ENCODE peak calls at places on chromosomes 5 and 9, in five cellular contexts. Y is prostate gland, U is stomach, S is A673, I is uterus. J is an unnamed sample. For H3K36me3, the result is how much of the 10 kb centered on the place peaks cover.

GRCh38 chr5:178382689-178383276 is 150.2 kb upstream of the PHYKPL start:
- DNase-seq in U (no peak), S (no peak), I (no peak), Y (no peak), J (no peak)

GRCh38 chr9:115042781-115043509 is 75.0 kb downstream of the TNC start:
- DNase-seq in U (no peak), I (no peak), Y (no peak), S (no peak), J (no peak)

GRCh38 chr9:93091453-93092081 is 4.5 kb upstream of the CARD19 start:
- DNase-seq in U (no peak), I (peak), S (peak), Y (no peak), J (peak)

GRCh38 chr5:123089572-123089970 is 530 bp downstream of the PRDM6 start:
- DNase-seq in Y (no peak), U (no peak), I (no peak), S (no peak), J (no peak)

GRCh38 chr9:105127863-105128220 is 116.6 kb upstream of the SLC44A1 start:
- DNase-seq in S (no peak), I (no peak), U (no peak), Y (no peak), J (no peak)

GRCh38 chr5:2270467-2270866 is 387.7 kb upstream of the IRX4 start:
- DNase-seq in Y (no peak), U (no peak), I (no peak), S (no peak), J (no peak)

GRCh38 chr5:129977810-129978209 is 73.5 kb downstream of the CHSY3 start:
- DNase-seq in U (no peak), Y (no peak), I (no peak), S (no peak), J (no peak)

GRCh38 chr9:93644397-93645088 is 68.2 kb downstream of the PHF2 start:
- DNase-seq in S (no peak), I (no peak), Y (no peak), U (peak), J (no peak)

GRCh38 chr9:84293001-84293798 is 47.4 kb downstream of the SLC28A3 start:
- DNase-seq in S (no peak), Y (no peak), I (no peak), U (no peak), J (no peak)

GRCh38 chr5:103117471-103117991 is 2.4 kb downstream of the GIN1 start:
- DNase-seq in I (no peak), S (no peak), U (no peak), Y (no peak), J (no peak)

GRCh38 chr5:137737349-137738256 is 1.7 kb upstream of the KLHL3 start:
- DNase-seq in S (no peak), I (peak), U (peak), Y (no peak), J (peak)

GRCh38 chr9:70165006-70165602 is 93.7 kb upstream of the SMC5 start:
- DNase-seq in Y (no peak), I (no peak), U (no peak), S (no peak), J (no peak)

GRCh38 chr5:151675225-151675955 is 11.3 kb downstream of the SPARC start:
- DNase-seq in I (no peak), Y (no peak), S (peak), U (no peak), J (no peak)

GRCh38 chr5:38846379-38846967 is 661 bp downstream of the OSMR start:
- DNase-seq in S (no peak), I (no peak), Y (no peak), U (no peak), J (no peak)

GRCh38 chr9:95629585-95629984 is 112.8 kb upstream of the PTCH1 start:
- DNase-seq in S (no peak), U (no peak), Y (no peak), I (no peak), J (no peak)

GRCh38 chr5:56350030-56350594 is 117.0 kb upstream of the ANKRD55 start:
- DNase-seq in Y (no peak), U (no peak), I (no peak), S (no peak), J (no peak)

GRCh38 chr5:140413230-140413629 is 11.6 kb downstream of the ANKHD1 start:
- DNase-seq in I (no peak), U (no peak), Y (no peak), S (no peak), J (no peak)

GRCh38 chr9:96486351-96487029 is 36.5 kb downstream of the HABP4 start:
- DNase-seq in S (peak), Y (no peak), I (peak), U (peak), J (peak)

GRCh38 chr9:123401879-123402513 is 46.0 kb downstream of the CRB2 start:
- DNase-seq in U (no peak), S (peak), Y (no peak), I (no peak), J (no peak)

GRCh38 chr9:88197781-88198345 is 59.6 kb upstream of the SPATA31C2 start:
- DNase-seq in U (no peak), I (peak), S (peak), Y (no peak), J (no peak)

GRCh38 chr9:4118666-4119065 is 181.2 kb downstream of the GLIS3 start:
- DNase-seq in U (no peak), S (no peak), I (no peak), Y (no peak), J (no peak)

GRCh38 chr9:100352727-100353505 is at the start of gene TEX10:
- DNase-seq in I (peak), S (peak), Y (peak), U (peak), J (peak)

GRCh38 chr9:100351508-100351907 is 1.2 kb downstream of the TEX10 start:
- DNase-seq in Y (no peak), S (no peak), I (no peak), U (no peak), J (no peak)

GRCh38 chr9:100346836-100347235 is 5.9 kb downstream of the TEX10 start:
- DNase-seq in Y (no peak), I (no peak), U (no peak), S (no peak), J (no peak)

GRCh38 chr9:100352201-100352726 is 478 bp downstream of the TEX10 start:
- DNase-seq in U (peak), S (peak), Y (peak), I (peak), J (no peak)

DNA sequence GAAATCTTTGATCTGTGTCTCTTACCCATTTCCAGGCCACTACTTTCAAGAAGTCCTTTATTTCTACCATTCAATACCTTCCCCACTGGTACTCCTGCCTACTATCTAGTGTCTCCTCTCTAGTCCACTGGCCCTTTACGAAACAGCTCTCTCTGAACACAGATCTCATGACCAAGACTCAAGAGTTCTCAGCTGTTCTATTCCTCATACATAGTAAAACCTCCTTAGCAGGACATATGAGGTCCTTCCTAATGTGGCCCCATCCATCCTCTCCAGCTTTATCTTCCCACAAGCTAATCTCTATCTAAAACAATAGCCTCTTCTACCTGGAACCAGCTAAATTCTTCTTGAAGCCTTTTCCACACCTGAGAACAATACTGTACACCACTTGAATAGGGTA is 2.6 kb downstream of the TEX10 start:
- DNase-seq in Y (no peak), S (no peak), U (no peak), I (no peak), J (no peak)
- H3K4me3 ChIP-seq in Y (no peak), S (peak), U (no peak), I (no peak), J (no peak)

GRCh38 chr5:109291090-109291489 is 118.7 kb downstream of the PJA2 start:
- DNase-seq in Y (no peak), U (no peak), I (no peak), S (no peak), J (no peak)
- TF ChIP-seq CTCF in Y (no peak), U (no peak), I (no peak), S (no peak), J (no peak)

DNA sequence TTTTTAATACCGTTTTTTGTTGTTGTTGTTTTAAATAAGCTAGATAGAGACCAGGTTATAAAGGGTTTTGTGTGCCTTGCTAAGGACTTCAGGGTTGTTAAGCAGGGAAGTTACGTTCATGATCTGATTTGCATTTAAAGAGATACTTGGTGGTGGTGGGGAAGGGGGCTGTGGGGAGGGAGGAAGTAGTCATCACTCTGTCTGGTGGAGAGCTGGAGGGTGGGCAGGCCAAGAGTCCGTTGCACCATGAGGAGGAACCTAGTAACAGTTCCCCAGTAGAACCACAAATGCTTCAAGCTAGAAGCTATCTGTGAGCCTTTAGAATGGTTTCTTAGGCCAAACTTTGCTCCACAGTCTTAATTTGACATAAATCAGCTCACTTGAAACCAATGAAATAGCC is 18.7 kb upstream of the ROPN1L start:
- DNase-seq in I (no peak), U (no peak), Y (no peak), S (no peak), J (no peak)
- H3K36me3 ChIP-seq in I (under half), U (half or more), Y (under half), S (half or more), J (half or more)

GRCh38 chr9:113533335-113534225 is 70.1 kb downstream of the RGS3 start:
- DNase-seq in S (no peak), I (no peak), U (no peak), Y (no peak), J (no peak)

GRCh38 chr9:113537227-113537810 is 73.8 kb downstream of the RGS3 start:
- DNase-seq in I (no peak), U (no peak), S (no peak), Y (no peak), J (no peak)

GRCh38 chr9:113536166-113536482 is 72.6 kb downstream of the RGS3 start:
- DNase-seq in U (no peak), Y (no peak), S (no peak), I (no peak), J (no peak)

GRCh38 chr9:113536483-113537226 is 73.1 kb downstream of the RGS3 start:
- DNase-seq in U (no peak), S (no peak), Y (no peak), I (peak), J (peak)

GRCh38 chr9:113535756-113536155 is 72.2 kb downstream of the RGS3 start:
- DNase-seq in Y (no peak), I (no peak), S (no peak), U (no peak), J (no peak)
- H3K4me3 ChIP-seq in Y (no peak), I (no peak), S (no peak), U (no peak), J (no peak)

GRCh38 chr5:111095982-111096381 is 3.8 kb downstream of the WDR36 start:
- DNase-seq in Y (no peak), I (no peak), U (no peak), S (no peak), J (no peak)

DNA sequence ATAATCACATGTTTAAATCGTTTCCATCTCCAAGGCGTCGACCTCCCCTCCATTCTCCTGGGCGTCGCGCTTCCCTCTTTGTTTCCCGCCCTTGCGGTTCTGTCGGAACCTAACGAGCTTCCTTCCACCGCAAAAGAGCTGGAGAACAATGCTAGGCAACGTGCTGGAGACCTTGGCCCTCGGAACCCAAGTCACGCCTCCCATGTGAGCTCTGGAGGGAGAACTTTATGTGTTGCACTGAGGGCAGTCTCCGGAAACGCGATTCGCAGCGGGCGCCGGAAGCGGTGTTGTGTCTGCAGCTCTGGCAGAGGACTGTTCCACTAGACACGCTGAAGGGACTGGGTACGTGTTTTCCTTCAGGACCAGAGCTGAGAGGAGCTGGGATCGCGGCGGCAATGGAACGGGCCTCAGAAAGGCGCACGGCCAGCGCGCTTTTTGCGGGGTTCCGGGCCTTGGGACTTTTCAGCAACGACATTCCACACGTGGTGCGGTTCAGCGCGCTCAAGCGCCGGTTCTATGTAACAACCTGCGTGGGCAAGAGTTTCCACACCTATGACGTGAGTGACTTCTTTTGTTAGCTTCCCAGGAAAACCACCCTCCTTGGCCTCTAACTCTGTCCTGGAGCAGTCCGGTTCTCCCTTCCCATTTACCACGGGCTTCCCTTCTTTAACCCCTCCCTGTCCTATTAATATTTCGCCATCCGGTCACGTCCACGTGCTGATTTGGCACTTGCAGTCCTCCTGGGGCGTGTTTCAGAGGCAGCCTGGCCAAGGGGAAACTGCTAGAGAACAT is at the start of gene WDR36:
- DNase-seq in Y (peak), S (peak), I (peak), U (peak), J (peak)
- TF ChIP-seq CTCF in Y (no peak), S (no peak), I (peak), U (no peak), J (no peak)

DNA sequence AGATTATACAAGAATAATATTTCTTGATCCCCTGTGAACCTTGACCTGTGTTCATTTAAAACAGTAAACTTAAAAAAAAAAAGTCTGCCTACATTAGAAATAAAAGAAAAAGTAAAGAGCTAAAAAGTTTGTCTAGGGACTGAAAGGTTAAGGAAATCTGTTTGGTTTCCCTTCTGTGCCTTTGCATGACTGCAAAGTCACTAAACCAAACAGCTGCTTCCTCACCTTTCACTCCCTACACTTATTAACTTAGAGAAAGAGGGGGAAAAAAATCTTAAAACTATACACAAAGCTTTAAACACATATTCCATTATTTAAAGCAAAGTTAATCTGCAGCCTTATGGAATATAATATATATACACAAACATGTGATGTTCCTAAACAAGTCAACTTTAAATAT is 65.1 kb downstream of the ZFR start:
- DNase-seq in Y (no peak), U (no peak), S (no peak), I (no peak), J (no peak)
- H3K36me3 ChIP-seq in Y (under half), U (half or more), S (half or more), I (under half), J (under half)

GRCh38 chr5:100904259-100904822 is 1.3 kb upstream of the ST8SIA4 start:
- DNase-seq in Y (no peak), I (peak), U (peak), S (no peak), J (no peak)
- H3K4me3 ChIP-seq in Y (peak), I (no peak), U (peak), S (no peak), J (peak)

GRCh38 chr5:176743136-176743827 is 67.1 kb upstream of the UNC5A start:
- DNase-seq in Y (no peak), S (no peak), I (no peak), U (no peak), J (peak)

GRCh38 chr5:176741566-176742211 is 68.7 kb upstream of the UNC5A start:
- DNase-seq in Y (no peak), I (no peak), S (no peak), U (peak), J (peak)

GRCh38 chr5:176743828-176744583 is 66.4 kb upstream of the UNC5A start:
- DNase-seq in I (no peak), U (no peak), Y (no peak), S (no peak), J (peak)

GRCh38 chr5:176742246-176743105 is 67.9 kb upstream of the UNC5A start:
- DNase-seq in S (no peak), U (no peak), Y (no peak), I (no peak), J (peak)

DNA sequence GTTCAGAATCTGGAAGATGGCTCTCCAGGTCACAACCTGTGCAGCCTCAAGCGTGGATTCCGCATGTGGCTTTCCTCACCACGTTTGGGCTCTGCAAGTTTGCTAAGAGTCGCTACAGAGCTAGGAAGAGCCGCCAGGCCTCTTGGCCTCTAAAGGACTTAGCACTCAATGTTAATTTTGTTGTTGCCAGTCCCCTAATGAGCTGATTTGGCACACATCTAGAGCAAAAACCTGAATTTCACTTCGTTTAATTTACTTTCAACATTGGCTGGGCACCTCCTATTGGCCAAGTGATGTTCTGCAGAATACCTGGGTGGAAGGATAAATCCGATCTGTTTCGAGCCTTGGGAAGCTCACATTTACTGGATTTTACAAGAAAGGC is 65.8 kb upstream of the UNC5A start:
- DNase-seq in U (no peak), I (no peak), Y (no peak), S (no peak), J (peak)
- TF ChIP-seq CTCF in U (no peak), I (no peak), Y (no peak), S (peak), J (no peak)